ENCODE peak calls at places on chromosome 22, in four cellular contexts. One of them, this sample, is unnamed.

GRCh38 chr22:49617866-49618688 is 209.6 kb downstream of the BRD1 start:
- DNase-seq in AG04449: no peak
- DNase-seq in body of pancreas: peak
- DNase-seq in BJ: no peak
- DNase-seq in this sample: no peak

GRCh38 chr22:47401592-47401898 is 639.1 kb downstream of the TBC1D22A start:
- DNase-seq in AG04449: no peak
- DNase-seq in body of pancreas: no peak
- DNase-seq in BJ: no peak
- DNase-seq in this sample: no peak

GRCh38 chr22:29679316-29679715 is 40.5 kb upstream of the CABP7 start:
- DNase-seq in AG04449: no peak
- DNase-seq in body of pancreas: no peak
- DNase-seq in BJ: no peak
- DNase-seq in this sample: no peak

GRCh38 chr22:23282089-23282501 is 101.8 kb downstream of the BCR start:
- DNase-seq in AG04449: no peak
- DNase-seq in body of pancreas: peak
- DNase-seq in BJ: no peak
- DNase-seq in this sample: peak

GRCh38 chr22:45574069-45574703 is 71.5 kb downstream of the FBLN1 start:
- DNase-seq in AG04449: no peak
- DNase-seq in body of pancreas: no peak
- DNase-seq in BJ: no peak
- DNase-seq in this sample: no peak

GRCh38 chr22:29316429-29316828 is 932 bp upstream of the RASL10A start:
- DNase-seq in AG04449: no peak
- DNase-seq in body of pancreas: no peak
- DNase-seq in BJ: no peak
- DNase-seq in this sample: no peak

GRCh38 chr22:44379817-44380560 is 67.2 kb upstream of the SHISAL1 start:
- DNase-seq in AG04449: no peak
- DNase-seq in body of pancreas: peak
- DNase-seq in BJ: no peak
- DNase-seq in this sample: no peak

GRCh38 chr22:44387486-44387885 is 74.7 kb upstream of the SHISAL1 start:
- DNase-seq in AG04449: no peak
- DNase-seq in body of pancreas: no peak
- DNase-seq in BJ: no peak
- DNase-seq in this sample: no peak

GRCh38 chr22:32804036-32804435 is 2.5 kb downstream of the TIMP3 start:
- DNase-seq in AG04449: no peak
- DNase-seq in body of pancreas: no peak
- DNase-seq in BJ: no peak
- DNase-seq in this sample: peak

GRCh38 chr22:32482708-32483107 is 8.1 kb downstream of the FBXO7 start:
- DNase-seq in AG04449: no peak
- DNase-seq in body of pancreas: no peak
- DNase-seq in BJ: no peak
- DNase-seq in this sample: no peak

GRCh38 chr22:49960967-49961600 is 512 bp downstream of the PIM3 start:
- DNase-seq in AG04449: no peak
- DNase-seq in body of pancreas: peak
- DNase-seq in BJ: no peak
- DNase-seq in this sample: no peak

GRCh38 chr22:26471522-26471921 is 12.1 kb downstream of the HPS4 start:
- DNase-seq in AG04449: peak
- DNase-seq in body of pancreas: no peak
- DNase-seq in BJ: peak
- DNase-seq in this sample: peak

GRCh38 chr22:23530106-23530505 is 50.0 kb downstream of the IGLL1 start:
- DNase-seq in AG04449: no peak
- DNase-seq in body of pancreas: no peak
- DNase-seq in BJ: no peak
- DNase-seq in this sample: no peak

GRCh38 chr22:31872209-31872608 is 72.1 kb upstream of the YWHAH start:
- DNase-seq in AG04449: no peak
- DNase-seq in body of pancreas: no peak
- DNase-seq in BJ: no peak
- DNase-seq in this sample: no peak

GRCh38 chr22:17920145-17920605 is 104.2 kb downstream of the MICAL3 start:
- DNase-seq in AG04449: no peak
- DNase-seq in body of pancreas: peak
- DNase-seq in BJ: no peak
- DNase-seq in this sample: peak
- TF ChIP-seq CTCF in AG04449: no peak
- TF ChIP-seq CTCF in body of pancreas: no peak
- TF ChIP-seq CTCF in BJ: no peak
- TF ChIP-seq CTCF in this sample: no peak

GRCh38 chr22:37122598-37123180 is 13.2 kb upstream of the TMPRSS6 start:
- DNase-seq in AG04449: no peak
- DNase-seq in body of pancreas: no peak
- DNase-seq in BJ: no peak
- DNase-seq in this sample: no peak
- H3K4me3 ChIP-seq in AG04449: no peak
- H3K4me3 ChIP-seq in body of pancreas: no peak
- H3K4me3 ChIP-seq in BJ: no peak
- H3K4me3 ChIP-seq in this sample: no peak

DNA sequence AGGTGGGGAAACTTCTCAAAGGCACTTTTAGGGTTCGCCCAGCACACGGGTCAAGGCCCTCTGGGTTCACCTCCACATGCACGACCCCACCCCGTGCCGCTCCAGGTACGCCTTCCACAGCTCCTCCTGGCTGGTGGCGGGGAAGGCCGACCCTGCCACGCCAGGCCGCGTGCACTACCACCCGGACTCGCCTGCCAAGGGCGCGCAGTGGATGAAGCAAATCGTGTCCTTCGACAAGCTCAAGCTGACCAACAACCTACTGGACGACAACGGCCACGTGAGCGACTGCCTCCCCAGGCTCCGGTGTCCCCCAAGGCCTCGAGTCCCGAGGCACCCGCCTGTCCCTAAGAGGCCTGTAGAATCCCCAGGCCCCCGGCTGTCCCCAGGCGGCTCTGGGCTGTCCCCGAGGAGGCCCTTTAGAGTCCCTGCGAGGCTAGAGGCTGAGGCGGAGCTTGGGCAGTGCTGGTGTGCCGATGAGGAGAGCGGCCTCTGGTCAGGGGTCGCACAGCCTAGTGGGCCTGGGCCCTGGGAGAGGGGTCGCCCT is 3.5 kb downstream of the TBX1 start:
- DNase-seq in AG04449: no peak
- DNase-seq in body of pancreas: no peak
- DNase-seq in BJ: no peak
- DNase-seq in this sample: no peak
- TF ChIP-seq CTCF in AG04449: no peak
- TF ChIP-seq CTCF in body of pancreas: no peak
- TF ChIP-seq CTCF in BJ: no peak
- TF ChIP-seq CTCF in this sample: no peak

GRCh38 chr22:39090426-39091064 is 6.5 kb upstream of the APOBEC3H start:
- DNase-seq in AG04449: no peak
- DNase-seq in body of pancreas: peak
- DNase-seq in BJ: no peak
- DNase-seq in this sample: no peak
- H3K4me3 ChIP-seq in AG04449: no peak
- H3K4me3 ChIP-seq in body of pancreas: no peak
- H3K4me3 ChIP-seq in BJ: no peak
- H3K4me3 ChIP-seq in this sample: no peak

This sample was measured in fibroblast of the aortic adventitia.